ENCODE peak calls at places on chromosome 21, in five cellular contexts. A, Z, I, U and B are unnamed samples.

GRCh38 chr21:14591882-14592281 is 45.8 kb upstream of the SAMSN1 start:
- DNase-seq in A (peak; percentile 2), Z (no peak), I (peak; percentile 94), U (no peak), B (no peak)

GRCh38 chr21:28136687-28137086 is 856.0 kb downstream of the LTN1 start:
- DNase-seq in A (peak; percentile 53), Z (peak; percentile 73), I (no peak), U (no peak), B (no peak)

GRCh38 chr21:34576043-34576466 is 38.9 kb downstream of the RCAN1 start:
- DNase-seq in A (peak; percentile 9), Z (no peak), I (no peak), U (no peak), B (no peak)

GRCh38 chr21:43908167-43908566 is 43.1 kb downstream of the AGPAT3 start:
- DNase-seq in A (no peak), Z (no peak), I (no peak), U (no peak), B (no peak)

GRCh38 chr21:21818898-21819297 is 820.7 kb downstream of the NCAM2 start:
- DNase-seq in A (no peak), Z (no peak), I (no peak), U (no peak), B (no peak)

GRCh38 chr21:33059319-33059894 is 10.5 kb upstream of the OLIG1 start:
- DNase-seq in A (no peak), Z (no peak), I (peak; percentile 98), U (no peak), B (peak; percentile 8)

GRCh38 chr21:26715878-26716506 is 129.2 kb downstream of the ADAMTS1 start:
- DNase-seq in A (peak; percentile 68), Z (no peak), I (no peak), U (peak; percentile 5), B (peak; percentile 75)

GRCh38 chr21:42061866-42062542 is 9.1 kb upstream of the UMODL1 start:
- DNase-seq in A (no peak), Z (no peak), I (no peak), U (no peak), B (no peak)

GRCh38 chr21:26115346-26115745 is 55.2 kb downstream of the APP start:
- DNase-seq in A (no peak), Z (no peak), I (no peak), U (no peak), B (peak; percentile 52)

GRCh38 chr21:40466893-40467483 is 380.0 kb downstream of the DSCAM start:
- DNase-seq in A (peak; percentile 1), Z (no peak), I (no peak), U (no peak), B (peak; percentile 52)

GRCh38 chr21:14251336-14251735 is 35.4 kb downstream of the RBM11 start:
- DNase-seq in A (no peak), Z (no peak), I (no peak), U (no peak), B (no peak)